ENCODE peak calls at places on chromosomes 13 and 19, in five cellular contexts. W, C, V, F and G are unnamed samples.

GRCh38 chr19:5023128-5023571 is 54.2 kb downstream of the KDM4B start:
- DNase-seq in W (no peak), C (no peak), V (no peak), F (no peak), G (peak; percentile 85)

GRCh38 chr13:40172878-40173277 is 493.6 kb downstream of the FOXO1 start:
- DNase-seq in W (no peak), C (no peak), V (no peak), F (no peak), G (no peak)

GRCh38 chr13:27353166-27353583 is 71.2 kb upstream of the GTF3A start:
- DNase-seq in W (peak; percentile 37), C (no peak), V (no peak), F (peak; percentile 37), G (no peak)

GRCh38 chr19:46402725-46403124 is 10.6 kb downstream of the CCDC8 start:
- DNase-seq in W (no peak), C (no peak), V (no peak), F (no peak), G (no peak)

GRCh38 chr13:83941669-83942335 is 59.5 kb upstream of the SLITRK1 start:
- DNase-seq in W (no peak), C (no peak), V (no peak), F (peak; percentile 92), G (no peak)

GRCh38 chr19:38970664-38971532 is 4.6 kb downstream of the FBXO17 start:
- DNase-seq in W (no peak), C (no peak), V (no peak), F (no peak), G (no peak)

GRCh38 chr13:27551563-27551962 is 68.8 kb downstream of the LNX2 start:
- DNase-seq in W (peak; percentile 14), C (no peak), V (no peak), F (no peak), G (peak; percentile 35)

GRCh38 chr13:45717324-45717723 is 15.2 kb downstream of the CBY2 start:
- DNase-seq in W (no peak), C (no peak), V (no peak), F (no peak), G (no peak)

GRCh38 chr13:113840541-113841354 is 23.1 kb downstream of the GAS6 start:
- DNase-seq in W (no peak), C (no peak), V (peak; percentile 7), F (no peak), G (no peak)

GRCh38 chr19:43809762-43810696 is 7.8 kb upstream of the LYPD5 start:
- DNase-seq in W (peak; percentile 79), C (no peak), V (no peak), F (peak; percentile 67), G (no peak)

GRCh38 chr19:34363094-34363493 is 1.9 kb upstream of the GPI start:
- DNase-seq in W (no peak), C (no peak), V (no peak), F (no peak), G (no peak)

GRCh38 chr13:78977311-78977710 is 318.4 kb upstream of the OBI1 start:
- DNase-seq in W (no peak), C (no peak), V (no peak), F (peak; percentile 16), G (no peak)

GRCh38 chr13:34357435-34358232 is 539.7 kb downstream of the RFC3 start:
- DNase-seq in W (peak; percentile 67), C (no peak), V (no peak), F (peak; percentile 77), G (peak; percentile 70)

GRCh38 chr13:60448907-60449510 is 52.0 kb downstream of the TDRD3 start:
- DNase-seq in W (peak; percentile 74), C (no peak), V (no peak), F (peak; percentile 63), G (no peak)

GRCh38 chr19:47056416-47056815 is 8.0 kb upstream of the TMEM160 start:
- DNase-seq in W (no peak), C (no peak), V (no peak), F (no peak), G (no peak)

GRCh38 chr13:85040176-85040660 is 759.0 kb downstream of the SLITRK6 start:
- DNase-seq in W (no peak), C (no peak), V (no peak), F (no peak), G (no peak)

GRCh38 chr19:7170983-7171382 is 101.5 kb downstream of the ZNF557 start:
- DNase-seq in W (no peak), C (no peak), V (no peak), F (no peak), G (no peak)

GRCh38 chr19:4979211-4979807 is 10.4 kb downstream of the KDM4B start:
- DNase-seq in W (no peak), C (no peak), V (no peak), F (no peak), G (no peak)

GRCh38 chr13:68368922-68369321 is 1138.8 kb upstream of the PCDH9 start:
- DNase-seq in W (no peak), C (no peak), V (no peak), F (no peak), G (no peak)

GRCh38 chr13:92967923-92968322 is 258.7 kb upstream of the GPC6 start:
- DNase-seq in W (peak; percentile 29), C (no peak), V (no peak), F (peak; percentile 1), G (no peak)

GRCh38 chr19:38386968-38387549 is 775 bp downstream of the GGN start:
- DNase-seq in W (no peak), C (no peak), V (no peak), F (no peak), G (no peak)

GRCh38 chr19:9793051-9793591 is 24.6 kb upstream of the ZNF846 start:
- DNase-seq in W (peak; percentile 64), C (no peak), V (peak; percentile 57), F (peak; percentile 28), G (peak; percentile 60)

GRCh38 chr13:75195479-75196111 is 286.4 kb downstream of the TBC1D4 start:
- DNase-seq in W (peak; percentile 73), C (no peak), V (no peak), F (no peak), G (no peak)

GRCh38 chr19:8552810-8553209 is 24.4 kb downstream of the MYO1F start:
- DNase-seq in W (peak; percentile 53), C (no peak), V (no peak), F (no peak), G (no peak)

GRCh38 chr19:39795001-39795400 is 16.3 kb downstream of the LEUTX start:
- DNase-seq in W (no peak), C (no peak), V (no peak), F (no peak), G (no peak)

GRCh38 chr19:18833849-18834643 is 2.3 kb downstream of the UPF1 start:
- DNase-seq in W (no peak), C (no peak), V (no peak), F (no peak), G (no peak)

GRCh38 chr19:2702170-2703076 is at the start of gene GNG7:
- DNase-seq in W (peak; percentile 90), C (peak; percentile 91), V (peak; percentile 92), F (peak; percentile 23), G (peak; percentile 98)

GRCh38 chr13:26719356-26719945 is 41.1 kb downstream of the GPR12 start:
- DNase-seq in W (no peak), C (no peak), V (no peak), F (no peak), G (no peak)

GRCh38 chr19:6033744-6034264 is 55.9 kb upstream of the RANBP3 start:
- DNase-seq in W (no peak), C (no peak), V (no peak), F (no peak), G (no peak)

GRCh38 chr13:103354189-103354588 is 288.0 kb upstream of the SLC10A2 start:
- DNase-seq in W (no peak), C (no peak), V (no peak), F (no peak), G (no peak)

GRCh38 chr13:72726721-72727416 is 560 bp downstream of the MZT1 start:
- DNase-seq in W (peak; percentile 12), C (peak; percentile 70), V (peak; percentile 16), F (no peak), G (peak; percentile 34)

GRCh38 chr13:29861694-29862110 is 11.3 kb upstream of the UBL3 start:
- DNase-seq in W (no peak), C (no peak), V (no peak), F (peak; percentile 55), G (no peak)

GRCh38 chr19:39752390-39752789 is 14.6 kb upstream of the CLC start:
- DNase-seq in W (no peak), C (no peak), V (no peak), F (no peak), G (no peak)

GRCh38 chr19:33894787-33895186 is 98.1 kb downstream of the KCTD15 start:
- DNase-seq in W (no peak), C (no peak), V (no peak), F (no peak), G (no peak)

GRCh38 chr13:48738261-48738755 is 84.6 kb downstream of the CYSLTR2 start:
- DNase-seq in W (no peak), C (no peak), V (no peak), F (no peak), G (no peak)

GRCh38 chr19:41194157-41194552 is 1.1 kb downstream of the CYP2S1 start:
- DNase-seq in W (no peak), C (no peak), V (no peak), F (no peak), G (no peak)
- H3K4me3 ChIP-seq in W (no peak overlapping the region), C (no peak overlapping the region), V (no peak overlapping the region), F (peak overlapping the region; percentile 83), G (no peak overlapping the region)

DNA sequence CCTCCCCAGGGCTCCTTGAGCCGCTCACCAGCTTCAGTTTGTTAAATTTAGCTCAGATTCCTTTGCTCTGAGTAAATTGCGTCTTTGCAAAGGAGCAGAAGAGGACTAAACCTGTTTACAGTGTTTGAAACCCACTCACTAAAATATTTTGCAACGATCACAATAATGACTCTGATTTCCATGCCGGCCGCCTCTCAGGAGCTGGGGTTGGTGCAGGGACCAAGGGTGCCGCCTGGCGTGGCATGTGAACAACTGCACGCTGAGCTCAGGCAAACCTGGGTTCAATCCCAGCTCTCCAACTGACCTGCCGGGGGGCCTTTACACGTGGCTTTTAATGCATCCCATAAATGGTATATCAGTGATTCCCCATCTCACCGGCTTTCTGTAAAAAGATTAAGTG is 68.7 kb upstream of the CACNA1A start:
- DNase-seq in W (no peak), C (no peak), V (no peak), F (no peak), G (no peak)
- TF ChIP-seq CTCF in W (peak; percentile 45), C (no peak), V (no peak), F (peak; percentile 1), G (no peak)

DNA sequence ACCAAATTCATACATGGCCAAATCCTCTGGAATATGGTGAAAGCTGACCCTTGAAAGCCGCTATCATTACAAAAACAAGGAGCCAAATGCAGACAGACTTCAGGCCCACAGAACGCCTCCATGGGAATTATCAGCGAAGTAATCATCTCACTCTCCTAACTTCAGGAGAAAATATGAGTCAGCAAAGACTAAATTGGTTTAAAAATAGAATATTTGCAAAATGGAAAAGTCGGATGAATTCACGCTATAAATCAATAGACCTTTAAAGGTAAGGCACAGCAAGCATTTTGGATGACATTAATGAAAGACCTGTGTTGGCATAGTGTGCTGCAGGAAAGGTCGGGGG is 5.3 kb downstream of the SACS start:
- DNase-seq in W (peak; percentile 42), C (no peak), V (no peak), F (no peak), G (peak; percentile 24)
- H3K4me3 ChIP-seq in W (no peak overlapping the region), C (peak overlapping the region; percentile 40), V (no peak overlapping the region), F (no peak overlapping the region), G (no peak overlapping the region)

DNA sequence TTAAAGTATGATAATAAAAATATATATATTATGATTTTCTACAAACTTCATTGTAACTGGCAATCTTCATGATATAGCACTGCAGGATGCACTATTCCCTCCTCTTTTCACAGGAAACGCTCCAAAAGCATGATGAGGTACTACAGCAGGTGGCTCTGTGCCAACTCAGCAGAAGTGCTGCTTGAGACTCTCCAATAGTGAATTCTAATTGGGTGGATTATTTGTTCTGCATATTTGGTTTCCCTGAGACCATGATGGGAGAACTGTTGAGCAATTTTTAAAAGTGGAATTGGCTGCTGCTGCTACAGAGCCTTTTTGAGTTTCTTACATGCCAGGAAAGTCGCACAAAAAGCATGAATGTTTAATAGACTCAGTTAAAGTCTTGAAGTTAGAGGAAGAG is 1782.4 kb upstream of the PCDH20 start:
- DNase-seq in W (peak; percentile 34), C (no peak), V (no peak), F (no peak), G (no peak)
- TF ChIP-seq CTCF in W (no peak), C (no peak), V (no peak), F (no peak), G (no peak)